ENCODE peak calls at places on chromosomes 4 and X, in four cellular contexts. H is H1, F is K562, L is HepG2. Z is an unnamed sample.

GRCh38 chr4:128600410-128600809 is 209.1 kb upstream of the JADE1 start:
- DNase-seq in H (no peak), F (no peak), L (peak; percentile 33), Z (no peak)

GRCh38 chr4:119050501-119051090 is 85.0 kb upstream of the MYOZ2 start:
- DNase-seq in H (no peak), F (no peak), L (no peak), Z (no peak)

GRCh38 chrX:110851780-110852179 is 56.2 kb upstream of the CHRDL1 start:
- DNase-seq in H (no peak), F (peak; percentile 8), L (no peak), Z (peak; percentile 3)

GRCh38 chrX:41857670-41858069 is 65.7 kb downstream of the CASK start:
- DNase-seq in H (no peak), F (no peak), L (no peak), Z (no peak)

GRCh38 chr4:165872443-165873297 is at the start of gene TLL1:
- DNase-seq in H (no peak), F (no peak), L (no peak), Z (peak; percentile 5)

GRCh38 chrX:126886997-126887396 is 67.5 kb downstream of the PRR32 start:
- DNase-seq in H (no peak), F (no peak), L (no peak), Z (no peak)

GRCh38 chrX:103789004-103789403 is 12.4 kb downstream of the PLP1 start:
- DNase-seq in H (no peak), F (no peak), L (no peak), Z (no peak)

GRCh38 chr4:152680988-152681731 is 1.4 kb upstream of the TMEM154 start:
- DNase-seq in H (no peak), F (no peak), L (no peak), Z (peak; percentile 19)

GRCh38 chr4:11456441-11456840 is 27.7 kb upstream of the HS3ST1 start:
- DNase-seq in H (no peak), F (no peak), L (no peak), Z (no peak)

DNA sequence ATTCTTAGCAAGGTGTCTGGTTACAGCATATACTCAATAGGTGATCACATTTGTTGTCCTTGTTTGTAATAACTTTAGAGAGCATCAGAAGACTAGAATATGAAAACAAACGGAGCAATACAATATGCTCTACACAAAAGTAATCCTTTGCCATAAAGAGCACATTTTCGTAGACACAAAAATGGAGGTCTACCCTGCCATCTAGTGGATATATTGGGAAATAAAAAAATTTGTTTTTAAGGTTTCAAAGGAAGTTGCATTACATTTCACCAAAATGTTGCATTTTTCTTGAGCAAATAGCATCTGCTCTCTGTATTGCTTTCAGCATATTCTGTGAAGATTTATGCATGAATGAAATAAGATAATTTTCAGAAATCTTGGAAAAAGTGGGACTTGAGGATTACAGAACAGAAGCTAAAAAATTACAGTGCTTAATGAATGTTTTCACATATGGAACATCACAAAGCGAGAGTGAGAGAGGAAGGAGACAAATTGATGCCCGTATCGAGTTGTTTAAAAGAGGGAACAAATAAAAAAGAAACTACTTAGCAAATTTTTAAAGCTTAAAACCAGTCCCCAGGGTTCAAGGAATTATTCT is 390.2 kb downstream of the ANKRD50 start:
- DNase-seq in H (no peak), F (peak; percentile 15), L (peak; percentile 8), Z (peak; percentile 14)
- TF ChIP-seq RNF2 in H (no peak), F (no peak), L (no peak), Z (no peak)

GRCh38 chr4:159593651-159594050 is 490.8 kb downstream of the RAPGEF2 start:
- DNase-seq in H (no peak), F (no peak), L (no peak), Z (no peak)
- TF ChIP-seq RNF2 in H (no peak), F (no peak), L (no peak), Z (no peak)

GRCh38 chr4:32909722-32910121 is 2189.6 kb downstream of the PCDH7 start:
- DNase-seq in H (no peak), F (no peak), L (no peak), Z (no peak)
- TF ChIP-seq RNF2 in H (no peak), F (no peak), L (no peak), Z (no peak)

GRCh38 chrX:44944894-44945293 is 71.9 kb downstream of the KDM6A start:
- DNase-seq in H (no peak), F (no peak), L (no peak), Z (no peak)

GRCh38 chrX:44945736-44946135 is 72.7 kb downstream of the KDM6A start:
- DNase-seq in H (no peak), F (peak; percentile 22), L (peak; percentile 10), Z (no peak)

GRCh38 chrX:44949125-44949524 is 76.1 kb downstream of the KDM6A start:
- DNase-seq in H (no peak), F (no peak), L (no peak), Z (no peak)

GRCh38 chrX:44946771-44947170 is 73.8 kb downstream of the KDM6A start:
- DNase-seq in H (no peak), F (no peak), L (no peak), Z (no peak)

DNA sequence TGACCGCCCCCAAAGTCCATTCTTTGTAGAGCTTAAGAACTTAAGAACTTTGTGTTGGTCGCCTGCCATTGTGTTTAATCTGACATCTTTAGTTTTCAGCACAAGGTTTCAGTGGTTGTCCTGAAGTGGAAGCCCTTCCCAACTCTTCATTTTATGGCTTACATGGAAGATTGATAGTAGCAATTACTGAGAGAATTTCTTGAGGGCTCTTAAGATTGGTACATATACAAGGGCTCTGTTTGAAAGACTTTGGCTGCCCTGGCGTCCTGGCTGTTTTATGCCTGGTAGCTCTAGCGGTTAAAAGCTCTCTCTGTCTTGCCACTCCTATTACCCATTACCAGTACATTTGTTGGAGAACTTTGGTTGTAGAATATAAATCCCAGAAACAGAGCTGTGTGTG is 75.0 kb downstream of the KDM6A start:
- DNase-seq in H (no peak), F (no peak), L (no peak), Z (no peak)
- TF ChIP-seq RNF2 in H (no peak), F (no peak), L (no peak), Z (no peak)

DNA sequence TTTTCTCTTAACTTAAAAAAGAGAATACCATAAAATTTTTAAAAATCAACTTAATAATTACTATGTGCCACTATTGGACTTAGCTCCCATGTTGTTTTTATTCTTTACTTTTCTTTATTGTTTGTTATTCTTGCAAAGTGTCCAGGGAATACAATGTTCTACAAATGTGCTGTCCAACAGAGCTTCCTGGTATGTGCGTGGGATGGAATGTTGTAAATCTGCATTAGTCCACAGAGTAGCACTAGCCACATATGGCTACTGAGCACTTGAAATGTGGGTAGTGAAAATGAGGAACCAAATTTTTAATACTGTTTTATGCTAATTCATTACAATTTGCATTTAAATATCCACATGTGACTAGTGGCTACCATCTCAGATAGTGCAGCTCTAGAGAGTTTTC is 14.3 kb upstream of the CORIN start:
- DNase-seq in H (no peak), F (no peak), L (no peak), Z (no peak)
- TF ChIP-seq RNF2 in H (no peak), F (no peak), L (no peak), Z (no peak)

GRCh38 chr4:48436318-48436717 is 46.8 kb upstream of the SLC10A4 start:
- DNase-seq in H (no peak), F (no peak), L (no peak), Z (peak; percentile 7)
- TF ChIP-seq RNF2 in H (no peak), F (no peak), L (no peak), Z (no peak)

GRCh38 chrX:88584283-88584682 is 162.7 kb upstream of the CPXCR1 start:
- DNase-seq in H (no peak), F (no peak), L (no peak), Z (no peak)
- TF ChIP-seq RNF2 in H (no peak), F (no peak), L (no peak), Z (no peak)

GRCh38 chrX:64894454-64895038 is 81.7 kb downstream of the ZC4H2 start:
- DNase-seq in H (peak; percentile 21), F (peak; percentile 13), L (peak; percentile 36), Z (peak; percentile 4)
- TF ChIP-seq RNF2 in H (no peak), F (no peak), L (no peak), Z (no peak)

Z was measured in A549.